ENCODE peak calls at places on chromosomes 12 and 14, in nine cellular contexts. P, R, U, G, D, J, T, L and H are unnamed samples.

GRCh38 chr14:24259282-24260025 is 3.5 kb downstream of the TGM1 start:
- DNase-seq in P (no peak), T (no peak), G (no peak), J (no peak), R (no peak), D (no peak), L (peak; percentile 56), U (peak; percentile 92), H (peak; percentile 56)

GRCh38 chr14:49280566-49280965 is 305.6 kb downstream of the RPS29 start:
- DNase-seq in U (no peak), P (no peak), T (no peak), D (no peak), R (no peak), J (no peak), L (no peak), G (no peak), H (no peak)

GRCh38 chr12:129589503-129589902 is 314.3 kb downstream of the TMEM132D start:
- DNase-seq in T (no peak), U (no peak), P (no peak), L (no peak), J (no peak), D (no peak), R (no peak), G (no peak), H (no peak)

GRCh38 chr14:24734917-24735500 is 101.0 kb upstream of the GZMB start:
- DNase-seq in T (peak; percentile 87), D (no peak), U (no peak), G (no peak), L (peak; percentile 75), P (no peak), J (peak; percentile 34), R (no peak), H (peak; percentile 58)

GRCh38 chr14:50804181-50804721 is 26.7 kb downstream of the NIN start:
- DNase-seq in L (no peak), R (no peak), T (no peak), G (no peak), D (no peak), J (no peak), U (no peak), P (no peak), H (no peak)

GRCh38 chr14:92144708-92145107 is 22.9 kb downstream of the CPSF2 start:
- DNase-seq in L (no peak), G (no peak), R (no peak), D (no peak), P (no peak), J (no peak), T (no peak), U (no peak), H (no peak)

GRCh38 chr14:81450100-81450531 is 50.0 kb upstream of the STON2 start:
- DNase-seq in G (no peak), J (no peak), R (no peak), P (no peak), D (no peak), U (no peak), L (no peak), T (no peak), H (no peak)

GRCh38 chr12:52121848-52122838 is 42.6 kb downstream of the SMIM41 start:
- DNase-seq in L (peak; percentile 52), T (peak; percentile 85), J (peak; percentile 80), P (peak; percentile 57), R (peak; percentile 62), U (no peak), G (peak; percentile 50), D (peak; percentile 38), H (peak; percentile 70)

GRCh38 chr14:99604766-99605298 is 825 bp upstream of the CCDC85C start:
- DNase-seq in J (peak; percentile 45), T (peak; percentile 75), R (no peak), U (no peak), P (no peak), L (no peak), D (no peak), G (no peak), H (peak; percentile 36)

GRCh38 chr12:68451261-68452091 is 119.3 kb upstream of the MDM1 start:
- DNase-seq in T (peak; percentile 13), L (no peak), D (no peak), G (peak; percentile 2), P (peak; percentile 10), J (peak; percentile 53), U (no peak), R (no peak), H (peak; percentile 27)

GRCh38 chr14:68939893-68940613 is 39.0 kb downstream of the ACTN1 start:
- DNase-seq in R (no peak), D (no peak), L (peak; percentile 61), P (no peak), G (no peak), T (peak; percentile 80), U (peak; percentile 94), J (no peak), H (peak; percentile 68)

GRCh38 chr12:112347521-112347920 is 34.7 kb downstream of the HECTD4 start:
- DNase-seq in R (no peak), T (peak; percentile 6), G (no peak), L (no peak), J (peak; percentile 5), U (no peak), P (no peak), D (no peak), H (no peak)

GRCh38 chr14:74875941-74876913 is at the start of gene PROX2:
- DNase-seq in L (no peak), D (peak; percentile 10), T (no peak), U (no peak), R (peak; percentile 8), J (peak; percentile 31), P (no peak), G (no peak), H (no peak)

GRCh38 chr14:24367506-24368214 is at the start of gene NFATC4:
- DNase-seq in T (peak; percentile 90), P (no peak), D (no peak), L (peak; percentile 89), G (no peak), R (no peak), U (no peak), J (peak; percentile 38), H (peak; percentile 83)

GRCh38 chr12:52203126-52203921 is 11.5 kb upstream of the KRT80 start:
- DNase-seq in D (no peak), R (no peak), L (peak; percentile 85), T (peak; percentile 73), P (no peak), U (peak; percentile 61), G (no peak), J (peak; percentile 35), H (peak; percentile 80)

GRCh38 chr12:125014526-125014925 is 21.1 kb downstream of the BRI3BP start:
- DNase-seq in G (no peak), P (no peak), R (no peak), T (no peak), L (no peak), D (no peak), J (no peak), U (no peak), H (no peak)

GRCh38 chr12:68428724-68429580 is 96.8 kb upstream of the MDM1 start:
- DNase-seq in U (no peak), R (no peak), L (no peak), G (no peak), P (no peak), J (no peak), T (peak; percentile 44), D (no peak), H (peak; percentile 39)

GRCh38 chr12:25670076-25671055 is 117.3 kb upstream of the LMNTD1 start:
- DNase-seq in G (no peak), P (no peak), T (no peak), L (no peak), U (no peak), J (no peak), R (no peak), D (no peak), H (peak; percentile 83)

GRCh38 chr12:118332511-118332910 is 40.2 kb downstream of the TAOK3 start:
- DNase-seq in U (no peak), L (no peak), P (no peak), T (no peak), G (no peak), J (no peak), R (no peak), D (no peak), H (no peak)

GRCh38 chr12:110165540-110166159 is 41.5 kb downstream of the IFT81 start:
- DNase-seq in U (no peak), G (no peak), R (no peak), J (no peak), T (no peak), D (no peak), L (no peak), P (no peak), H (no peak)